ENCODE peak calls at places on chromosomes 6 and 20, in seven cellular contexts. One of them, this sample, is unnamed.

GRCh38 chr6:41159415-41160082 is 3.4 kb downstream of the TREM2 start:
- DNase-seq in mesothelial cell of epicardium: no peak
- DNase-seq in mucosa of descending colon: no peak
- DNase-seq in psoas muscle: no peak
- DNase-seq in BJ: no peak
- DNase-seq in foreskin fibroblast: no peak
- DNase-seq in H9: no peak
- DNase-seq in this sample: no peak

GRCh38 chr6:19869464-19869863 is 32.3 kb downstream of the ID4 start:
- DNase-seq in mesothelial cell of epicardium: no peak
- DNase-seq in H9: no peak
- DNase-seq in foreskin fibroblast: no peak
- DNase-seq in psoas muscle: no peak
- DNase-seq in BJ: no peak
- DNase-seq in mucosa of descending colon: no peak
- DNase-seq in this sample: no peak

GRCh38 chr6:110938176-110938575 is 20.3 kb upstream of the GTF3C6 start:
- DNase-seq in H9: no peak
- DNase-seq in mesothelial cell of epicardium: no peak
- DNase-seq in BJ: no peak
- DNase-seq in foreskin fibroblast: no peak
- DNase-seq in psoas muscle: no peak
- DNase-seq in mucosa of descending colon: no peak
- DNase-seq in this sample: no peak

GRCh38 chr20:34997171-34997570 is 41.5 kb downstream of the MYH7B start:
- DNase-seq in psoas muscle: no peak
- DNase-seq in H9: peak
- DNase-seq in foreskin fibroblast: peak
- DNase-seq in BJ: no peak
- DNase-seq in mucosa of descending colon: peak
- DNase-seq in mesothelial cell of epicardium: no peak
- DNase-seq in this sample: no peak

GRCh38 chr6:16727996-16728395 is 33.3 kb downstream of the ATXN1 start:
- DNase-seq in mesothelial cell of epicardium: no peak
- DNase-seq in H9: no peak
- DNase-seq in foreskin fibroblast: no peak
- DNase-seq in BJ: no peak
- DNase-seq in psoas muscle: no peak
- DNase-seq in mucosa of descending colon: no peak
- DNase-seq in this sample: no peak

GRCh38 chr6:14964486-14964885 is 281.4 kb upstream of the JARID2 start:
- DNase-seq in psoas muscle: no peak
- DNase-seq in foreskin fibroblast: no peak
- DNase-seq in mesothelial cell of epicardium: no peak
- DNase-seq in BJ: no peak
- DNase-seq in mucosa of descending colon: no peak
- DNase-seq in H9: no peak
- DNase-seq in this sample: no peak

GRCh38 chr6:12548526-12548925 is 168.0 kb upstream of the PHACTR1 start:
- DNase-seq in mucosa of descending colon: no peak
- DNase-seq in H9: no peak
- DNase-seq in foreskin fibroblast: peak
- DNase-seq in mesothelial cell of epicardium: no peak
- DNase-seq in BJ: peak
- DNase-seq in psoas muscle: no peak
- DNase-seq in this sample: no peak

GRCh38 chr6:3848925-3849605 is at the start of gene FAM50B:
- DNase-seq in BJ: peak
- DNase-seq in foreskin fibroblast: peak
- DNase-seq in mucosa of descending colon: peak
- DNase-seq in H9: peak
- DNase-seq in psoas muscle: peak
- DNase-seq in mesothelial cell of epicardium: peak
- DNase-seq in this sample: peak

GRCh38 chr6:116680880-116681672 is at the start of gene KPNA5:
- DNase-seq in mucosa of descending colon: peak
- DNase-seq in psoas muscle: peak
- DNase-seq in foreskin fibroblast: peak
- DNase-seq in mesothelial cell of epicardium: peak
- DNase-seq in BJ: peak
- DNase-seq in H9: peak
- DNase-seq in this sample: peak

GRCh38 chr6:90403489-90404381 is 107.1 kb upstream of the BACH2 start:
- DNase-seq in mucosa of descending colon: no peak
- DNase-seq in mesothelial cell of epicardium: peak
- DNase-seq in psoas muscle: peak
- DNase-seq in BJ: peak
- DNase-seq in foreskin fibroblast: peak
- DNase-seq in H9: peak
- DNase-seq in this sample: no peak

GRCh38 chr6:11278207-11278559 is 45.7 kb upstream of the NEDD9 start:
- DNase-seq in H9: no peak
- DNase-seq in psoas muscle: no peak
- DNase-seq in BJ: no peak
- DNase-seq in foreskin fibroblast: no peak
- DNase-seq in mesothelial cell of epicardium: no peak
- DNase-seq in mucosa of descending colon: no peak
- DNase-seq in this sample: peak

GRCh38 chr6:31157543-31158139 is at the start of gene CCHCR1:
- DNase-seq in psoas muscle: no peak
- DNase-seq in H9: no peak
- DNase-seq in mesothelial cell of epicardium: no peak
- DNase-seq in foreskin fibroblast: no peak
- DNase-seq in BJ: no peak
- DNase-seq in mucosa of descending colon: no peak
- DNase-seq in this sample: no peak

GRCh38 chr6:1715336-1715735 is 105.6 kb downstream of the FOXC1 start:
- DNase-seq in mesothelial cell of epicardium: no peak
- DNase-seq in mucosa of descending colon: no peak
- DNase-seq in H9: no peak
- DNase-seq in foreskin fibroblast: no peak
- DNase-seq in psoas muscle: no peak
- DNase-seq in BJ: no peak
- DNase-seq in this sample: no peak

GRCh38 chr6:73929421-73929820 is 233.4 kb downstream of the CD109 start:
- DNase-seq in psoas muscle: no peak
- DNase-seq in mesothelial cell of epicardium: no peak
- DNase-seq in mucosa of descending colon: no peak
- DNase-seq in foreskin fibroblast: peak
- DNase-seq in H9: no peak
- DNase-seq in BJ: no peak
- DNase-seq in this sample: no peak

GRCh38 chr6:134846031-134846430 is 103.9 kb downstream of the ALDH8A1 start:
- DNase-seq in psoas muscle: no peak
- DNase-seq in mucosa of descending colon: no peak
- DNase-seq in foreskin fibroblast: peak
- DNase-seq in mesothelial cell of epicardium: no peak
- DNase-seq in BJ: no peak
- DNase-seq in H9: no peak
- DNase-seq in this sample: no peak

GRCh38 chr6:153727910-153728309 is 311.1 kb upstream of the OPRM1 start:
- DNase-seq in BJ: peak
- DNase-seq in mesothelial cell of epicardium: no peak
- DNase-seq in H9: no peak
- DNase-seq in mucosa of descending colon: no peak
- DNase-seq in psoas muscle: no peak
- DNase-seq in foreskin fibroblast: no peak
- DNase-seq in this sample: no peak

GRCh38 chr20:41387433-41387832 is 20.8 kb upstream of the EMILIN3 start:
- DNase-seq in BJ: no peak
- DNase-seq in mucosa of descending colon: no peak
- DNase-seq in H9: peak
- DNase-seq in psoas muscle: no peak
- DNase-seq in foreskin fibroblast: no peak
- DNase-seq in mesothelial cell of epicardium: no peak
- DNase-seq in this sample: no peak

GRCh38 chr6:123676793-123677192 is 40.0 kb upstream of the TRDN start:
- DNase-seq in mucosa of descending colon: no peak
- DNase-seq in H9: no peak
- DNase-seq in BJ: no peak
- DNase-seq in foreskin fibroblast: no peak
- DNase-seq in psoas muscle: no peak
- DNase-seq in mesothelial cell of epicardium: no peak
- DNase-seq in this sample: no peak

GRCh38 chr20:3693376-3693775 is 11.6 kb upstream of the ADAM33 start:
- DNase-seq in foreskin fibroblast: no peak
- DNase-seq in psoas muscle: no peak
- DNase-seq in mesothelial cell of epicardium: no peak
- DNase-seq in mucosa of descending colon: no peak
- DNase-seq in H9: no peak
- DNase-seq in BJ: no peak
- DNase-seq in this sample: no peak

GRCh38 chr6:159105716-159106115 is 60.9 kb upstream of the TAGAP start:
- DNase-seq in psoas muscle: no peak
- DNase-seq in foreskin fibroblast: no peak
- DNase-seq in BJ: no peak
- DNase-seq in mesothelial cell of epicardium: no peak
- DNase-seq in H9: no peak
- DNase-seq in mucosa of descending colon: no peak
- DNase-seq in this sample: no peak

GRCh38 chr20:10240655-10241054 is 22.0 kb downstream of the SNAP25 start:
- DNase-seq in psoas muscle: no peak
- DNase-seq in foreskin fibroblast: no peak
- DNase-seq in mesothelial cell of epicardium: no peak
- DNase-seq in BJ: no peak
- DNase-seq in H9: peak
- DNase-seq in mucosa of descending colon: no peak
- DNase-seq in this sample: no peak

GRCh38 chr20:11267131-11267761 is 593.4 kb upstream of the JAG1 start:
- DNase-seq in foreskin fibroblast: peak
- DNase-seq in psoas muscle: peak
- DNase-seq in H9: peak
- DNase-seq in BJ: peak
- DNase-seq in mesothelial cell of epicardium: no peak
- DNase-seq in mucosa of descending colon: peak
- DNase-seq in this sample: peak

GRCh38 chr20:35235881-35236280 is 9.4 kb downstream of the MMP24 start:
- DNase-seq in BJ: no peak
- DNase-seq in foreskin fibroblast: no peak
- DNase-seq in mucosa of descending colon: no peak
- DNase-seq in psoas muscle: no peak
- DNase-seq in H9: no peak
- DNase-seq in mesothelial cell of epicardium: no peak
- DNase-seq in this sample: no peak

GRCh38 chr6:75023634-75024033 is 182.2 kb downstream of the COL12A1 start:
- DNase-seq in psoas muscle: no peak
- DNase-seq in BJ: no peak
- DNase-seq in mesothelial cell of epicardium: no peak
- DNase-seq in foreskin fibroblast: peak
- DNase-seq in mucosa of descending colon: no peak
- DNase-seq in H9: no peak
- DNase-seq in this sample: no peak

GRCh38 chr6:129599467-129599866 is 110.5 kb downstream of the ARHGAP18 start:
- DNase-seq in mucosa of descending colon: no peak
- DNase-seq in mesothelial cell of epicardium: no peak
- DNase-seq in foreskin fibroblast: no peak
- DNase-seq in psoas muscle: no peak
- DNase-seq in H9: peak
- DNase-seq in BJ: no peak
- DNase-seq in this sample: no peak

GRCh38 chr6:27867051-27867940 is 44.9 kb downstream of the OR2B2 start:
- DNase-seq in foreskin fibroblast: peak
- DNase-seq in psoas muscle: peak
- DNase-seq in mucosa of descending colon: peak
- DNase-seq in H9: peak
- DNase-seq in mesothelial cell of epicardium: peak
- DNase-seq in BJ: no peak
- DNase-seq in this sample: peak

GRCh38 chr6:84731901-84732300 is 32.5 kb downstream of the TBX18 start:
- DNase-seq in mesothelial cell of epicardium: no peak
- DNase-seq in psoas muscle: no peak
- DNase-seq in H9: no peak
- DNase-seq in BJ: no peak
- DNase-seq in mucosa of descending colon: no peak
- DNase-seq in foreskin fibroblast: no peak
- DNase-seq in this sample: no peak

GRCh38 chr6:84733889-84734288 is 30.5 kb downstream of the TBX18 start:
- DNase-seq in H9: no peak
- DNase-seq in BJ: no peak
- DNase-seq in psoas muscle: no peak
- DNase-seq in mucosa of descending colon: no peak
- DNase-seq in mesothelial cell of epicardium: no peak
- DNase-seq in foreskin fibroblast: no peak
- DNase-seq in this sample: no peak

DNA sequence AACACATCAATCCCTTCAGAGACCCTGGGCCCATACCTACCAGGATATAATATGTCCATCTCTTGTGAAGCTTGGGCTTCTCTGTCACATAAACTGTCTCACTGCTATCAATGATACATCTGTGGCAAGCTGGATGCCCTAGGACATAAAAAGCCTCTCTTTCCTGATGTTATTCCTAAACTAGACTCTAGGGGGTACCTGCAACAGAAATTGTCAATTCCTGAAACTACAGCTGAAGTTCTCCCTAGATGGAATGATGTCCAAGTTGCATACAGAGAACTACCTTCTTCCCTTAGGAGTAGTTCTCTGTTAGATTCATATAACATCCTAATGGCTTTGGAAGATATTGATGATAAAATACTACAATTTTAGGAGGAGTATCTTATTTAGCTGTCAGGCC is 35.8 kb downstream of the TBX18 start:
- DNase-seq in mesothelial cell of epicardium: no peak
- DNase-seq in foreskin fibroblast: peak
- DNase-seq in mucosa of descending colon: no peak
- DNase-seq in H9: no peak
- DNase-seq in psoas muscle: no peak
- DNase-seq in BJ: no peak
- DNase-seq in this sample: no peak
- TF ChIP-seq CTCF in mesothelial cell of epicardium: peak
- TF ChIP-seq CTCF in foreskin fibroblast: peak
- TF ChIP-seq CTCF in mucosa of descending colon: no peak
- TF ChIP-seq CTCF in H9: peak
- TF ChIP-seq CTCF in psoas muscle: no peak
- TF ChIP-seq CTCF in BJ: peak
- TF ChIP-seq CTCF in this sample: no peak

GRCh38 chr20:22667198-22667597 is 82.8 kb upstream of the FOXA2 start:
- DNase-seq in mesothelial cell of epicardium: no peak
- DNase-seq in BJ: no peak
- DNase-seq in foreskin fibroblast: no peak
- DNase-seq in mucosa of descending colon: no peak
- DNase-seq in psoas muscle: no peak
- DNase-seq in H9: no peak
- DNase-seq in this sample: no peak

GRCh38 chr20:22663528-22664025 is 79.2 kb upstream of the FOXA2 start:
- DNase-seq in foreskin fibroblast: no peak
- DNase-seq in H9: peak
- DNase-seq in mucosa of descending colon: no peak
- DNase-seq in mesothelial cell of epicardium: no peak
- DNase-seq in psoas muscle: no peak
- DNase-seq in BJ: no peak
- DNase-seq in this sample: no peak
- TF ChIP-seq CTCF in foreskin fibroblast: no peak
- TF ChIP-seq CTCF in H9: no peak
- TF ChIP-seq CTCF in mucosa of descending colon: no peak
- TF ChIP-seq CTCF in mesothelial cell of epicardium: no peak
- TF ChIP-seq CTCF in psoas muscle: no peak
- TF ChIP-seq CTCF in BJ: no peak
- TF ChIP-seq CTCF in this sample: no peak

GRCh38 chr6:99588618-99589289 is 17.9 kb upstream of the PRDM13 start:
- DNase-seq in BJ: no peak
- DNase-seq in psoas muscle: peak
- DNase-seq in H9: peak
- DNase-seq in foreskin fibroblast: peak
- DNase-seq in mucosa of descending colon: peak
- DNase-seq in mesothelial cell of epicardium: peak
- DNase-seq in this sample: peak
- TF ChIP-seq CTCF in BJ: peak
- TF ChIP-seq CTCF in psoas muscle: peak
- TF ChIP-seq CTCF in H9: peak
- TF ChIP-seq CTCF in foreskin fibroblast: peak
- TF ChIP-seq CTCF in mucosa of descending colon: no peak
- TF ChIP-seq CTCF in mesothelial cell of epicardium: no peak
- TF ChIP-seq CTCF in this sample: peak

GRCh38 chr6:82385102-82385501 is 21.5 kb downstream of the TPBG start:
- DNase-seq in foreskin fibroblast: no peak
- DNase-seq in psoas muscle: no peak
- DNase-seq in mesothelial cell of epicardium: no peak
- DNase-seq in H9: no peak
- DNase-seq in mucosa of descending colon: no peak
- DNase-seq in BJ: no peak
- DNase-seq in this sample: no peak
- TF ChIP-seq CTCF in foreskin fibroblast: no peak
- TF ChIP-seq CTCF in psoas muscle: no peak
- TF ChIP-seq CTCF in mesothelial cell of epicardium: no peak
- TF ChIP-seq CTCF in H9: no peak
- TF ChIP-seq CTCF in mucosa of descending colon: no peak
- TF ChIP-seq CTCF in BJ: no peak
- TF ChIP-seq CTCF in this sample: no peak